ENCODE peak calls at places on chromosomes 12 and 14, in nine cellular contexts. One of them, this sample, is unnamed.

GRCh38 chr12:81759215-81759991 is at the start of gene PPFIA2:
- DNase-seq in neuronal stem cell: peak; percentile 27
- DNase-seq in mucosa of descending colon: peak; percentile 45
- DNase-seq in ovary: peak; percentile 23
- DNase-seq in psoas muscle: peak; percentile 52
- DNase-seq in esophagus muscularis mucosa: no peak
- DNase-seq in right lobe of liver: no peak
- DNase-seq in MM.1S: peak; percentile 52
- DNase-seq in RWPE2: no peak
- DNase-seq in this sample: peak; percentile 62

GRCh38 chr14:53893374-53893773 is 63.3 kb downstream of the BMP4 start:
- DNase-seq in neuronal stem cell: no peak
- DNase-seq in mucosa of descending colon: no peak
- DNase-seq in ovary: no peak
- DNase-seq in psoas muscle: no peak
- DNase-seq in esophagus muscularis mucosa: no peak
- DNase-seq in right lobe of liver: no peak
- DNase-seq in MM.1S: peak; percentile 39
- DNase-seq in RWPE2: no peak
- DNase-seq in this sample: no peak

GRCh38 chr14:77086017-77086727 is 11.9 kb upstream of the CIPC start:
- DNase-seq in neuronal stem cell: peak; percentile 40
- DNase-seq in mucosa of descending colon: no peak
- DNase-seq in ovary: no peak
- DNase-seq in psoas muscle: no peak
- DNase-seq in esophagus muscularis mucosa: no peak
- DNase-seq in right lobe of liver: no peak
- DNase-seq in MM.1S: peak; percentile 65
- DNase-seq in RWPE2: no peak
- DNase-seq in this sample: no peak

GRCh38 chr12:30796508-30796780 is 41.7 kb upstream of the CAPRIN2 start:
- DNase-seq in neuronal stem cell: peak; percentile 66
- DNase-seq in mucosa of descending colon: no peak
- DNase-seq in ovary: peak; percentile 48
- DNase-seq in psoas muscle: peak; percentile 62
- DNase-seq in esophagus muscularis mucosa: no peak
- DNase-seq in right lobe of liver: no peak
- DNase-seq in MM.1S: no peak
- DNase-seq in RWPE2: no peak
- DNase-seq in this sample: peak; percentile 58

GRCh38 chr12:116370004-116370404 is 92.5 kb upstream of the MED13L start:
- DNase-seq in neuronal stem cell: no peak
- DNase-seq in mucosa of descending colon: no peak
- DNase-seq in ovary: no peak
- DNase-seq in psoas muscle: no peak
- DNase-seq in esophagus muscularis mucosa: no peak
- DNase-seq in right lobe of liver: no peak
- DNase-seq in MM.1S: no peak
- DNase-seq in RWPE2: no peak
- DNase-seq in this sample: no peak

GRCh38 chr12:45477526-45477925 is 252.0 kb upstream of the ARID2 start:
- DNase-seq in neuronal stem cell: no peak
- DNase-seq in mucosa of descending colon: no peak
- DNase-seq in ovary: no peak
- DNase-seq in psoas muscle: no peak
- DNase-seq in esophagus muscularis mucosa: no peak
- DNase-seq in right lobe of liver: no peak
- DNase-seq in MM.1S: no peak
- DNase-seq in RWPE2: no peak
- DNase-seq in this sample: no peak

GRCh38 chr12:13559318-13559978 is 362.9 kb downstream of the EMP1 start:
- DNase-seq in neuronal stem cell: no peak
- DNase-seq in mucosa of descending colon: peak; percentile 58
- DNase-seq in ovary: no peak
- DNase-seq in psoas muscle: no peak
- DNase-seq in esophagus muscularis mucosa: no peak
- DNase-seq in right lobe of liver: peak; percentile 61
- DNase-seq in MM.1S: no peak
- DNase-seq in RWPE2: no peak
- DNase-seq in this sample: no peak

GRCh38 chr14:60680511-60680910 is 31.2 kb upstream of the SIX1 start:
- DNase-seq in neuronal stem cell: no peak
- DNase-seq in mucosa of descending colon: no peak
- DNase-seq in ovary: no peak
- DNase-seq in psoas muscle: no peak
- DNase-seq in esophagus muscularis mucosa: no peak
- DNase-seq in right lobe of liver: no peak
- DNase-seq in MM.1S: no peak
- DNase-seq in RWPE2: no peak
- DNase-seq in this sample: no peak

GRCh38 chr12:54725233-54725843 is 77.2 kb upstream of the DCD start:
- DNase-seq in neuronal stem cell: no peak
- DNase-seq in mucosa of descending colon: no peak
- DNase-seq in ovary: no peak
- DNase-seq in psoas muscle: no peak
- DNase-seq in esophagus muscularis mucosa: no peak
- DNase-seq in right lobe of liver: no peak
- DNase-seq in MM.1S: peak; percentile 55
- DNase-seq in RWPE2: no peak
- DNase-seq in this sample: no peak

GRCh38 chr12:9813821-9814798 is 13.2 kb upstream of the KLRF1 start:
- DNase-seq in neuronal stem cell: peak; percentile 40
- DNase-seq in mucosa of descending colon: peak; percentile 85
- DNase-seq in ovary: peak; percentile 41
- DNase-seq in psoas muscle: peak; percentile 84
- DNase-seq in esophagus muscularis mucosa: no peak
- DNase-seq in right lobe of liver: peak; percentile 81
- DNase-seq in MM.1S: peak; percentile 79
- DNase-seq in RWPE2: no peak
- DNase-seq in this sample: peak; percentile 90

GRCh38 chr12:75878382-75878720 is 153.2 kb downstream of the PHLDA1 start:
- DNase-seq in neuronal stem cell: no peak
- DNase-seq in mucosa of descending colon: no peak
- DNase-seq in ovary: peak; percentile 19
- DNase-seq in psoas muscle: no peak
- DNase-seq in esophagus muscularis mucosa: no peak
- DNase-seq in right lobe of liver: no peak
- DNase-seq in MM.1S: no peak
- DNase-seq in RWPE2: no peak
- DNase-seq in this sample: no peak

GRCh38 chr12:132285991-132286681 is 43.3 kb downstream of the GALNT9 start:
- DNase-seq in neuronal stem cell: no peak
- DNase-seq in mucosa of descending colon: peak; percentile 62
- DNase-seq in ovary: peak; percentile 71
- DNase-seq in psoas muscle: peak; percentile 64
- DNase-seq in esophagus muscularis mucosa: no peak
- DNase-seq in right lobe of liver: peak; percentile 60
- DNase-seq in MM.1S: no peak
- DNase-seq in RWPE2: no peak
- DNase-seq in this sample: peak; percentile 91

GRCh38 chr12:110501378-110501721 is 561 bp downstream of the VPS29 start:
- DNase-seq in neuronal stem cell: peak; percentile 2
- DNase-seq in mucosa of descending colon: peak; percentile 55
- DNase-seq in ovary: no peak
- DNase-seq in psoas muscle: peak; percentile 70
- DNase-seq in esophagus muscularis mucosa: no peak
- DNase-seq in right lobe of liver: peak; percentile 66
- DNase-seq in MM.1S: peak; percentile 10
- DNase-seq in RWPE2: peak; percentile 37
- DNase-seq in this sample: peak; percentile 46

GRCh38 chr12:125395583-125396215 is 330.5 kb downstream of the AACS start:
- DNase-seq in neuronal stem cell: no peak
- DNase-seq in mucosa of descending colon: no peak
- DNase-seq in ovary: no peak
- DNase-seq in psoas muscle: no peak
- DNase-seq in esophagus muscularis mucosa: no peak
- DNase-seq in right lobe of liver: no peak
- DNase-seq in MM.1S: no peak
- DNase-seq in RWPE2: no peak
- DNase-seq in this sample: no peak

GRCh38 chr12:7075931-7076330 is 15.4 kb downstream of the C1S start:
- DNase-seq in neuronal stem cell: no peak
- DNase-seq in mucosa of descending colon: no peak
- DNase-seq in ovary: no peak
- DNase-seq in psoas muscle: no peak
- DNase-seq in esophagus muscularis mucosa: no peak
- DNase-seq in right lobe of liver: no peak
- DNase-seq in MM.1S: no peak
- DNase-seq in RWPE2: no peak
- DNase-seq in this sample: no peak

GRCh38 chr12:95623554-95624170 is 72.4 kb upstream of the USP44 start:
- DNase-seq in neuronal stem cell: peak; percentile 80
- DNase-seq in mucosa of descending colon: peak; percentile 66
- DNase-seq in ovary: peak; percentile 62
- DNase-seq in psoas muscle: peak; percentile 66
- DNase-seq in esophagus muscularis mucosa: no peak
- DNase-seq in right lobe of liver: peak; percentile 78
- DNase-seq in MM.1S: peak; percentile 31
- DNase-seq in RWPE2: peak; percentile 65
- DNase-seq in this sample: peak; percentile 82

GRCh38 chr12:124861492-124861891 is 2.2 kb downstream of the SCARB1 start:
- DNase-seq in neuronal stem cell: no peak
- DNase-seq in mucosa of descending colon: no peak
- DNase-seq in ovary: peak; percentile 77
- DNase-seq in psoas muscle: peak; percentile 76
- DNase-seq in esophagus muscularis mucosa: no peak
- DNase-seq in right lobe of liver: no peak
- DNase-seq in MM.1S: no peak
- DNase-seq in RWPE2: no peak
- DNase-seq in this sample: peak; percentile 90

GRCh38 chr14:72745991-72746980 is 147.6 kb downstream of the DPF3 start:
- DNase-seq in neuronal stem cell: no peak
- DNase-seq in mucosa of descending colon: no peak
- DNase-seq in ovary: no peak
- DNase-seq in psoas muscle: peak; percentile 73
- DNase-seq in esophagus muscularis mucosa: peak; percentile 84
- DNase-seq in right lobe of liver: peak; percentile 35
- DNase-seq in MM.1S: no peak
- DNase-seq in RWPE2: no peak
- DNase-seq in this sample: no peak

GRCh38 chr12:127422935-127423585 is 843.9 kb upstream of the TMEM132C start:
- DNase-seq in neuronal stem cell: no peak
- DNase-seq in mucosa of descending colon: no peak
- DNase-seq in ovary: no peak
- DNase-seq in psoas muscle: no peak
- DNase-seq in esophagus muscularis mucosa: peak; percentile 79
- DNase-seq in right lobe of liver: no peak
- DNase-seq in MM.1S: no peak
- DNase-seq in RWPE2: no peak
- DNase-seq in this sample: no peak

GRCh38 chr14:77242752-77243151 is 28.3 kb downstream of the NGB start:
- DNase-seq in neuronal stem cell: no peak
- DNase-seq in mucosa of descending colon: no peak
- DNase-seq in ovary: no peak
- DNase-seq in psoas muscle: peak; percentile 28
- DNase-seq in esophagus muscularis mucosa: no peak
- DNase-seq in right lobe of liver: no peak
- DNase-seq in MM.1S: no peak
- DNase-seq in RWPE2: no peak
- DNase-seq in this sample: no peak

GRCh38 chr12:26271024-26271423 is 75.7 kb downstream of the SSPN start:
- DNase-seq in neuronal stem cell: no peak
- DNase-seq in mucosa of descending colon: no peak
- DNase-seq in ovary: no peak
- DNase-seq in psoas muscle: no peak
- DNase-seq in esophagus muscularis mucosa: peak; percentile 8
- DNase-seq in right lobe of liver: no peak
- DNase-seq in MM.1S: no peak
- DNase-seq in RWPE2: no peak
- DNase-seq in this sample: no peak

GRCh38 chr14:86221755-86222154 is 691.8 kb downstream of the FLRT2 start:
- DNase-seq in neuronal stem cell: no peak
- DNase-seq in mucosa of descending colon: no peak
- DNase-seq in ovary: no peak
- DNase-seq in psoas muscle: no peak
- DNase-seq in esophagus muscularis mucosa: no peak
- DNase-seq in right lobe of liver: no peak
- DNase-seq in MM.1S: no peak
- DNase-seq in RWPE2: no peak
- DNase-seq in this sample: no peak

GRCh38 chr14:51691176-51691575 is 39.5 kb downstream of the FRMD6 start:
- DNase-seq in neuronal stem cell: no peak
- DNase-seq in mucosa of descending colon: no peak
- DNase-seq in ovary: no peak
- DNase-seq in psoas muscle: no peak
- DNase-seq in esophagus muscularis mucosa: no peak
- DNase-seq in right lobe of liver: no peak
- DNase-seq in MM.1S: no peak
- DNase-seq in RWPE2: no peak
- DNase-seq in this sample: no peak
- H3K36me3 ChIP-seq in neuronal stem cell: no peaks in the 10 kb centered on the region
- H3K36me3 ChIP-seq in mucosa of descending colon: no peaks in the 10 kb centered on the region
- H3K36me3 ChIP-seq in ovary: no peaks in the 10 kb centered on the region
- H3K36me3 ChIP-seq in psoas muscle: peaks cover 4% of the 10 kb centered on the region
- H3K36me3 ChIP-seq in esophagus muscularis mucosa: no peaks in the 10 kb centered on the region
- H3K36me3 ChIP-seq in right lobe of liver: no peaks in the 10 kb centered on the region
- H3K36me3 ChIP-seq in MM.1S: no peaks in the 10 kb centered on the region
- H3K36me3 ChIP-seq in RWPE2: peaks cover 81% of the 10 kb centered on the region
- H3K36me3 ChIP-seq in this sample: no peaks in the 10 kb centered on the region

GRCh38 chr14:70919774-70920173 is 12.5 kb downstream of the PCNX1 start:
- DNase-seq in neuronal stem cell: no peak
- DNase-seq in mucosa of descending colon: no peak
- DNase-seq in ovary: no peak
- DNase-seq in psoas muscle: no peak
- DNase-seq in esophagus muscularis mucosa: no peak
- DNase-seq in right lobe of liver: no peak
- DNase-seq in MM.1S: no peak
- DNase-seq in RWPE2: no peak
- DNase-seq in this sample: no peak
- H3K4me1 ChIP-seq in neuronal stem cell: no peaks in the 10 kb centered on the region
- H3K4me1 ChIP-seq in mucosa of descending colon: no peaks in the 10 kb centered on the region
- H3K4me1 ChIP-seq in ovary: peaks cover 2% of the 10 kb centered on the region
- H3K4me1 ChIP-seq in psoas muscle: peaks cover 42% of the 10 kb centered on the region
- H3K4me1 ChIP-seq in esophagus muscularis mucosa: peaks cover 29% of the 10 kb centered on the region
- H3K4me1 ChIP-seq in right lobe of liver: no peaks in the 10 kb centered on the region
- H3K4me1 ChIP-seq in MM.1S: no peaks in the 10 kb centered on the region
- H3K4me1 ChIP-seq in RWPE2: peaks cover 46% of the 10 kb centered on the region
- H3K4me1 ChIP-seq in this sample: no peaks in the 10 kb centered on the region

GRCh38 chr12:53060721-53061276 is 10.9 kb downstream of the TNS2 start:
- DNase-seq in neuronal stem cell: no peak
- DNase-seq in mucosa of descending colon: peak; percentile 58
- DNase-seq in ovary: peak; percentile 64
- DNase-seq in psoas muscle: peak; percentile 70
- DNase-seq in esophagus muscularis mucosa: no peak
- DNase-seq in right lobe of liver: peak; percentile 74
- DNase-seq in MM.1S: no peak
- DNase-seq in RWPE2: no peak
- DNase-seq in this sample: no peak
- H3K36me3 ChIP-seq in neuronal stem cell: peaks cover 3% of the 10 kb centered on the region
- H3K36me3 ChIP-seq in mucosa of descending colon: no peaks in the 10 kb centered on the region
- H3K36me3 ChIP-seq in ovary: no peaks in the 10 kb centered on the region
- H3K36me3 ChIP-seq in psoas muscle: peaks cover 91% of the 10 kb centered on the region
- H3K36me3 ChIP-seq in esophagus muscularis mucosa: peaks cover 23% of the 10 kb centered on the region
- H3K36me3 ChIP-seq in right lobe of liver: peaks cover 73% of the 10 kb centered on the region
- H3K36me3 ChIP-seq in MM.1S: no peaks in the 10 kb centered on the region
- H3K36me3 ChIP-seq in RWPE2: peaks cover 22% of the 10 kb centered on the region
- H3K36me3 ChIP-seq in this sample: peaks cover 1% of the 10 kb centered on the region

DNA sequence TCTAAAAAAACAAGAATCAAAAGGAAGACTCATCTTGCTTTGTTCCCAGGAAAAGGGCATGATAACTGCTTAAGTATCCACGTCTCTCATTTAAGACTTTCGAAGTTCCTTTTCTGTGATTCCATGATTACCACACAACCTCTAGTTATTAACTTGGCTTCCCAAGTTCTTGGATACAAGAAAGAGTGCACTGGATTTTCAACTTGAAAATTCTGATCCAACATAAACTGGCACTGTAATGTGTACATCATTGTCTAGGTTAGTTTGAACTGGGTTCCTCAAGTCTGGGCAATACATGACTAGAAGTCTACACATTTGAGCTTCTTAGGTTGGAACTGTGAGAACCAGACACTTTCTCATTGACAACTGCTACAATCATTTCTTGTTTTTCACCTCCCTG is 1.6 kb downstream of the KLHL28 start:
- DNase-seq in neuronal stem cell: no peak
- DNase-seq in mucosa of descending colon: no peak
- DNase-seq in ovary: no peak
- DNase-seq in psoas muscle: no peak
- DNase-seq in esophagus muscularis mucosa: no peak
- DNase-seq in right lobe of liver: no peak
- DNase-seq in MM.1S: no peak
- DNase-seq in RWPE2: no peak
- DNase-seq in this sample: no peak
- H3K4me1 ChIP-seq in neuronal stem cell: peaks cover 3% of the 10 kb centered on the region
- H3K4me1 ChIP-seq in mucosa of descending colon: peaks cover 40% of the 10 kb centered on the region
- H3K4me1 ChIP-seq in ovary: peaks cover 4% of the 10 kb centered on the region
- H3K4me1 ChIP-seq in psoas muscle: peaks cover 51% of the 10 kb centered on the region
- H3K4me1 ChIP-seq in esophagus muscularis mucosa: peaks cover 19% of the 10 kb centered on the region
- H3K4me1 ChIP-seq in right lobe of liver: no peaks in the 10 kb centered on the region
- H3K4me1 ChIP-seq in MM.1S: peaks cover 10% of the 10 kb centered on the region
- H3K4me1 ChIP-seq in RWPE2: peaks cover 15% of the 10 kb centered on the region
- H3K4me1 ChIP-seq in this sample: peaks cover 6% of the 10 kb centered on the region